ENCODE peak calls at places on chromosomes 5 and 9, in eight cellular contexts. W, T, C, P, Q, B, O and A are unnamed samples. For H3K36me3, the result is how much of the 10 kb centered on the place peaks cover.

GRCh38 chr5:153860482-153860881 is 178.2 kb downstream of the FAM114A2 start:
- DNase-seq in B (no peak), Q (no peak), C (no peak), P (no peak), O (no peak), W (no peak), T (no peak), A (no peak)

GRCh38 chr5:143976055-143976454 is 164.1 kb downstream of the HMHB1 start:
- DNase-seq in P (no peak), C (no peak), B (no peak), T (no peak), O (no peak), W (no peak), Q (no peak), A (no peak)

GRCh38 chr5:116600876-116601275 is 26.3 kb upstream of the SEMA6A start:
- DNase-seq in O (no peak), T (no peak), P (no peak), Q (no peak), B (no peak), W (no peak), C (no peak), A (peak)

GRCh38 chr5:60280943-60281342 is 387.4 kb upstream of the PDE4D start:
- DNase-seq in B (no peak), T (no peak), Q (no peak), C (no peak), P (no peak), W (no peak), O (no peak), A (no peak)

GRCh38 chr5:173743641-173744343 is 127.3 kb upstream of the BOD1 start:
- DNase-seq in C (no peak), O (no peak), W (no peak), B (no peak), Q (no peak), T (no peak), P (no peak), A (no peak)

GRCh38 chr5:3104446-3105047 is 353.1 kb upstream of the IRX2 start:
- DNase-seq in W (no peak), O (no peak), B (no peak), C (no peak), T (no peak), P (no peak), Q (peak), A (no peak)

GRCh38 chr5:169584998-169585451 is 1.5 kb downstream of the SPDL1 start:
- DNase-seq in C (no peak), T (no peak), O (no peak), B (no peak), Q (peak), W (no peak), P (no peak), A (no peak)

GRCh38 chr5:180212363-180213255 is 3.6 kb upstream of the RASGEF1C start:
- DNase-seq in P (no peak), C (peak), W (peak), B (no peak), T (no peak), Q (peak), O (no peak), A (no peak)

GRCh38 chr9:108836771-108837170 is 19.0 kb downstream of the ACTL7B start:
- DNase-seq in P (no peak), Q (no peak), B (no peak), C (peak), T (no peak), O (no peak), W (no peak), A (no peak)

GRCh38 chr9:120009856-120010255 is 570.1 kb downstream of the CDK5RAP2 start:
- DNase-seq in Q (no peak), W (no peak), B (no peak), P (no peak), O (no peak), T (no peak), C (no peak), A (no peak)

GRCh38 chr9:130129425-130130061 is 42.7 kb upstream of the NCS1 start:
- DNase-seq in B (no peak), Q (no peak), C (peak), W (no peak), P (no peak), T (no peak), O (no peak), A (no peak)

GRCh38 chr5:104096451-104096850 is 533.9 kb upstream of the NUDT12 start:
- DNase-seq in T (no peak), Q (no peak), C (no peak), B (no peak), P (no peak), W (no peak), O (no peak), A (no peak)

GRCh38 chr9:124483481-124483880 is 23.7 kb downstream of the NR5A1 start:
- DNase-seq in W (no peak), Q (no peak), B (no peak), T (no peak), C (no peak), O (no peak), P (no peak), A (no peak)

GRCh38 chr9:124487491-124488182 is 19.6 kb downstream of the NR5A1 start:
- DNase-seq in P (no peak), O (no peak), C (no peak), T (no peak), Q (peak), B (no peak), W (no peak), A (no peak)

GRCh38 chr9:124486778-124487490 is 20.3 kb downstream of the NR5A1 start:
- DNase-seq in T (no peak), O (no peak), C (no peak), P (no peak), B (no peak), W (no peak), Q (no peak), A (no peak)

GRCh38 chr9:124485936-124486335 is 21.3 kb downstream of the NR5A1 start:
- DNase-seq in W (no peak), C (no peak), B (no peak), Q (no peak), T (no peak), O (no peak), P (no peak), A (no peak)

DNA sequence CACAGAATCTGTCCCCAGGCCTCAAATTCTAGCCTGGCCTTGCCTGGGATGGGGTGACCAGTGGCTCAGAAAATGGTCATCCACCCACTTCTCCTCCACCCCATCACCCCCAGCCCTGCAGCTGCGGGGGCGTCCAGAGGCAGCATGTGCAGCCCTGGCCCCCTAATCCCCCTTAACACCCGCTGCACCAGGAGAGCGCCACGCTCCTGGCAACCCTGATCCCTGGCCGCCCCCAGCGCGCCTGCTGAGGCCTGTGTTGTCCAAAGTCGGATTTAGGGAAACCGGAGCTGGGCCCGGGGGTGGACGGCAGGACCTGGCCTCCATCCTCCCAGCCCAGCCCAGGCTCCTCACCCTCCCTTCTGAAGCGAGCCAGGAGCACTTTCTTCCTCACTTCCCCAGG is 22.0 kb downstream of the NR5A1 start:
- DNase-seq in P (no peak), W (no peak), Q (no peak), O (no peak), C (no peak), T (no peak), B (no peak), A (no peak)
- H3K36me3 ChIP-seq in P (under half), W (under half), Q (under half), O (under half), C (under half), T (under half), B (under half), A (under half)

GRCh38 chr5:74164725-74165226 is 475.8 kb downstream of the ENC1 start:
- DNase-seq in C (no peak), B (no peak), W (no peak), P (peak), Q (no peak), T (no peak), O (no peak), A (no peak)
- H3K4me3 ChIP-seq in C (no peak), B (no peak), W (no peak), P (no peak), Q (no peak), T (no peak), O (no peak), A (no peak)

DNA sequence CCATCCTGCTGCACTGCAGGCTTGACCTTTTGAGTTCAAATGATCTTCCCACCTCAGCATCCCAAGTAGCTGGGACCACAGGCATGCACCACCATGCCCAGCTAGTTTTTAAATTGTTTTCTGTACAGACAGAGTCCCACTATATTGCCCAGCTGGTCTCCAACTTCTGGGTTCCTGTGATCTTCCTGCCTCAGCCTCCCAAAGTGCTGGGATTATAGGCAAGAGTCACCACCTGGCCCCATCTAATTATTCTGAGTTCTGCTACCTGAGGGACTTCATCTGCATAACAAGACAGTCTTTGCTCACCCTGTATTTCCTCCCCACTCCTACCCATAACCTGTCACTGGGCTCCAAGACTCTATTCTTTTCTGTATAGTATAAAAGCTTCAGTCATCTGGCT is 54.6 kb upstream of the CEMIP2 start:
- DNase-seq in W (no peak), O (no peak), T (no peak), Q (no peak), B (no peak), P (no peak), C (no peak), A (no peak)
- H3K36me3 ChIP-seq in W (under half), O (under half), T (under half), Q (under half), B (under half), P (under half), C (under half), A (under half)

DNA sequence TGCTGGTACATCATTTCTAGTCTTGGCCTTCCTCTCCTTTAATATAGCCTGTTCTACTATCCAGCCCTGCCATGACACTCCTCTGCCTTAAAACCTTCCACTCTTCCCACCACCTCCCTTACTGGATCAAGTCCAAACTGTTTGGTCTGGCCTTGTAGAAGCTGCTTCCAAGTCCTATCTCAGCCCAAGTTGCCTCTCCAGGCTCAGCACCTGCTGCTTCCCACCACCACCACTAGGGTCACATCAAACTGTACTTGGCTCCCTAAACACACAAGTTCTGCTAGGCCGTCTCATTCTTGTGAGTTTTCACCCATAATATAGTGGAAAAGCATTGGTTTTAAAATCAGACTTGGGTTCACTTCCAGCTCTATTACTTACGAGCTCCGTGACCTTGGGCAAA is 1.4 kb downstream of the NDUFA8 start:
- DNase-seq in Q (peak), P (peak), B (no peak), T (no peak), C (peak), O (peak), W (peak), A (no peak)
- H3K4me3 ChIP-seq in Q (no peak), P (peak), B (no peak), T (peak), C (no peak), O (no peak), W (no peak), A (no peak)

GRCh38 chr5:131640043-131640856 is 5.2 kb upstream of the RAPGEF6 start:
- DNase-seq in P (no peak), T (no peak), B (no peak), O (no peak), W (no peak), C (no peak), Q (no peak), A (no peak)

GRCh38 chr5:131647078-131647769 is 12.2 kb upstream of the RAPGEF6 start:
- DNase-seq in O (no peak), P (no peak), W (no peak), Q (no peak), B (no peak), C (no peak), T (no peak), A (no peak)

GRCh38 chr5:131649160-131649559 is 14.1 kb upstream of the RAPGEF6 start:
- DNase-seq in O (no peak), C (no peak), W (no peak), B (no peak), Q (no peak), T (no peak), P (no peak), A (no peak)

GRCh38 chr5:131641494-131641893 is 6.5 kb upstream of the RAPGEF6 start:
- DNase-seq in B (no peak), O (no peak), P (no peak), C (no peak), T (no peak), Q (no peak), W (no peak), A (no peak)

GRCh38 chr5:131644822-131645221 is 9.8 kb upstream of the RAPGEF6 start:
- DNase-seq in C (no peak), T (no peak), P (no peak), B (no peak), W (no peak), Q (no peak), O (no peak), A (no peak)
- H3K36me3 ChIP-seq in C (under half), T (under half), P (under half), B (under half), W (under half), Q (under half), O (under half), A (under half)

DNA sequence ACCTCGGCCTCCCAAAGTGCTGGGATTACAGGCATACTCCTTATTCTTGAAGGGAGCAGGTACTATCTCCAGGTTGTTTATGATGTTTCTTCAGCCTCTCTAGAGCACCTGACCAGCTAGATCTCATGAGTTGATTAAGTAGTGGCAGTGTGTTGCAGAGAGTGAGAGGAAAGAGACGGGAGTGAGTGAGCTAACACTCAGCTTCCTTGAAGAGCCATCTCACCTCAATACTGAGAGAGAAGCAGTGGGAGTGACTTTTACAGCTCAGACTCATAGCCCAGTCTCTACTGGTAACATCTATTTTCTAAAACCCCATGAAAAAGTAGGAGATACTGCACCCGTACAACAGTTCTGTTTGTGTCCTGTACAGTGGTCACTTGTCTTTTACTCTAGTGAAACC is 43.9 kb upstream of the RUSC2 start:
- DNase-seq in O (no peak), T (no peak), B (no peak), P (no peak), Q (no peak), W (no peak), C (no peak), A (no peak)
- H3K4me3 ChIP-seq in O (no peak), T (no peak), B (no peak), P (no peak), Q (no peak), W (no peak), C (no peak), A (no peak)

DNA sequence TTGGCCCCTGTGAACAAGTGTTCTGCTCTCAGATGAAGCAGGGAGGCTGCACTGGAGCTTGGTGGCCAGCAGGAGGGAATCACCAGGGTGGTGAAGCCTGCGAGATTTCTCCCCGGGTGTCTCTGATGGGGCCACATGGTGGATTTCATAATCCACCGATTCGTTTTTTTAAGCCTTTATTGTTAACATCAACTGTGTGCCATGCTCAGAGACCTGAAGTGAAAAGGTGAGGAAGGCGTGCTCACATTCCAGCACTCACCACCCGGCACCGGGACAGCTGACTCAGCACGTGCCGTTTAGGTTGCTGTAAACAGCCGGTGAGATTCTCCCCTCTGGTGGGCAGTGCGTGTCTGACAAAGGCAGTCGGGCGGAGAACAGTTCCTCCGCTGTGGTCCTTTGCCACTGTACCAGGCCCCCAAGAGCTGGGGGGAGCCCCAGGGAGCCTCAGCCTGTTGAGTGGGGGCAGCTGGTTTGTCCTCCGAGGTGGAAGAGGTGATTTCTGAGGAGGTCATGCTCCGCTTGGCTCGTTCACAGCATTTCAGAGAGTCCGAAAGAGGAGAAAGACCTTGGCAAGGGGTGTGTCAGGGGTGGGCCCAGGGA is 12.7 kb upstream of the AHRR start:
- DNase-seq in B (no peak), Q (peak), P (no peak), C (peak), W (no peak), O (no peak), T (no peak), A (peak)
- H3K36me3 ChIP-seq in B (under half), Q (under half), P (under half), C (under half), W (under half), O (under half), T (under half), A (under half)

DNA sequence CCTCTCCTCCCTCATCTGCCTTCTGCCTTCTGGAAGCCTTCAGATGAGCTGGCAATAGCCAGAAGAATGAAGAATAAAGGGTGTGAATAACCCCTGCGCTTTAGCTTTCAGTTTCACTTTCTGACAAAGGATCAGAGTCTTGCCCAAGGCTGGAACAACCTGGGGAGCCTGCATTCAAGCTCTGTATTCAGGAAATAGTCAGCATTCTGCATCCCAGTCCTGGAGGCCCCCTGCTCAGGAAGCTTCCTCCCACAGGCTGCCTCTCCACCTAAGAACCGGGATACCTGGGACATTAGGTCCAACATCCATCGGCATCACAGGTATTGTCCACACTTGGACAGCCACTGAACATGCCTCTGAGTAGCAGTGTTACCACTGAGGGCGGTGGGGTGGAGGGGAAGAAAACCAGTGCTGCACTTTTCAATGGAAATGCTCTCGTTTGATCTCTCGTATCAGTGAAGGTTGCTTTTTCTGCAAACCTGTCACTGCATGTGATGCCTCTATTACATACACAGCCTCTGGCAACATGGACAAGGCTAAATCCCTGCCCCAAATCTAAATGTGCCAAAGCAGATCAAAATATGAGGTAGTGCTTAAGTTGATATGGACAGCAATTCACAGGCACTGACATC is 39.8 kb upstream of the ACO1 start:
- DNase-seq in O (no peak), B (no peak), C (peak), T (no peak), Q (peak), W (peak), P (no peak), A (no peak)
- H3K4me3 ChIP-seq in O (no peak), B (peak), C (no peak), T (no peak), Q (no peak), W (no peak), P (no peak), A (no peak)

DNA sequence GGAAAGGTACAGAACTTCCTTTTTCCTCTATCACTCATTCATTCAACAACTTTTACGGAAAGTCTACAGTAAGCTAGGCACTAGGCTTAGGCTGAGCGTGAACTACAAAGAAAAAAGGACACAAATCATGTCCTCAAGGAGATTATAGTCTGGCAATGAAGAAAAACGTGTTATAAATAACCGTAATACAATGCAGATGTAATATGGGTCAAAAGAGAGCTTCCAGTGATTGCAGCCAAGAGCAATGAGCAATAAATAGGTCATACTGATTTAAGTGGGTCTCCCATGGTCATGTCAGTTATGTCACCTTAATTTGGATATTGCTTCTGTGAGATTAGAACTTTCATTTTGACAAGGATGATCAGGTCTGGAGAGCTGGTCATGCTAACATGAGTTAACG is 158.6 kb upstream of the GNA14 start:
- DNase-seq in B (no peak), Q (no peak), W (no peak), O (no peak), C (no peak), T (no peak), P (no peak), A (no peak)
- H3K36me3 ChIP-seq in B (under half), Q (under half), W (under half), O (under half), C (under half), T (under half), P (under half), A (under half)